ENCODE peak calls at places on chromosomes 2 and 18, in four cellular contexts. P, M, H and J are unnamed samples.

GRCh38 chr2:205524656-205525055 is 157.6 kb upstream of the NRP2 start:
- DNase-seq in P (peak), M (no peak), H (no peak), J (no peak)

GRCh38 chr2:150474326-150475074 is 13.0 kb downstream of the RND3 start:
- DNase-seq in P (no peak), M (no peak), H (no peak), J (no peak)

GRCh38 chr2:235737396-235737795 is 243.6 kb downstream of the AGAP1 start:
- DNase-seq in P (peak), M (no peak), H (no peak), J (no peak)

GRCh38 chr2:166365803-166366420 is 9.8 kb downstream of the SCN9A start:
- DNase-seq in P (no peak), M (no peak), H (no peak), J (no peak)

GRCh38 chr18:34219651-34220050 is 5.1 kb downstream of the NOL4 start:
- DNase-seq in P (no peak), M (no peak), H (no peak), J (no peak)

GRCh38 chr2:64859208-64860161 is 129.7 kb upstream of the SLC1A4 start:
- DNase-seq in P (peak), M (peak), H (peak), J (peak)

GRCh38 chr2:188776634-188777033 is 197.5 kb upstream of the COL3A1 start:
- DNase-seq in P (no peak), M (no peak), H (no peak), J (no peak)

GRCh38 chr18:69564602-69565001 is 163.9 kb downstream of the DOK6 start:
- DNase-seq in P (no peak), M (no peak), H (no peak), J (no peak)

GRCh38 chr2:240795468-240795867 is 24.6 kb downstream of the KIF1A start:
- DNase-seq in P (no peak), M (no peak), H (no peak), J (no peak)

GRCh38 chr18:76844144-76844543 is 21.8 kb downstream of the ZNF236 start:
- DNase-seq in P (no peak), M (no peak), H (no peak), J (no peak)

GRCh38 chr18:3603460-3604259 is 153.7 kb downstream of the TGIF1 start:
- DNase-seq in P (peak), M (no peak), H (no peak), J (no peak)

GRCh38 chr2:148552675-148553331 is 91.7 kb upstream of the EPC2 start:
- DNase-seq in P (no peak), M (no peak), H (no peak), J (no peak)

GRCh38 chr2:3170792-3171455 is 206.7 kb downstream of the EIPR1 start:
- DNase-seq in P (no peak), M (no peak), H (no peak), J (no peak)

GRCh38 chr2:198499539-198499938 is 695.1 kb downstream of the PLCL1 start:
- DNase-seq in P (no peak), M (no peak), H (no peak), J (no peak)

GRCh38 chr2:72026819-72027425 is 120.7 kb downstream of the CYP26B1 start:
- DNase-seq in P (no peak), M (peak), H (no peak), J (no peak)

GRCh38 chr2:72028351-72028995 is 119.2 kb downstream of the CYP26B1 start:
- DNase-seq in P (no peak), M (peak), H (no peak), J (peak)

GRCh38 chr2:72028996-72029395 is 118.7 kb downstream of the CYP26B1 start:
- DNase-seq in P (no peak), M (peak), H (no peak), J (peak)

GRCh38 chr2:72024451-72025175 is 123.0 kb downstream of the CYP26B1 start:
- DNase-seq in P (no peak), M (peak), H (no peak), J (peak)

GRCh38 chr2:72027426-72028161 is 120.1 kb downstream of the CYP26B1 start:
- DNase-seq in P (no peak), M (peak), H (no peak), J (peak)
- TF ChIP-seq CTCF in P (no peak), M (no peak), H (no peak), J (no peak)

GRCh38 chr2:7766302-7766701 is 849.1 kb downstream of the RNF144A start:
- DNase-seq in P (no peak), M (no peak), H (no peak), J (no peak)

GRCh38 chr2:7771781-7772180 is 854.6 kb downstream of the RNF144A start:
- DNase-seq in P (no peak), M (no peak), H (no peak), J (no peak)

GRCh38 chr2:7767902-7768301 is 850.7 kb downstream of the RNF144A start:
- DNase-seq in P (no peak), M (no peak), H (no peak), J (no peak)

GRCh38 chr2:7765236-7765635 is 848.0 kb downstream of the RNF144A start:
- DNase-seq in P (no peak), M (no peak), H (no peak), J (no peak)

DNA sequence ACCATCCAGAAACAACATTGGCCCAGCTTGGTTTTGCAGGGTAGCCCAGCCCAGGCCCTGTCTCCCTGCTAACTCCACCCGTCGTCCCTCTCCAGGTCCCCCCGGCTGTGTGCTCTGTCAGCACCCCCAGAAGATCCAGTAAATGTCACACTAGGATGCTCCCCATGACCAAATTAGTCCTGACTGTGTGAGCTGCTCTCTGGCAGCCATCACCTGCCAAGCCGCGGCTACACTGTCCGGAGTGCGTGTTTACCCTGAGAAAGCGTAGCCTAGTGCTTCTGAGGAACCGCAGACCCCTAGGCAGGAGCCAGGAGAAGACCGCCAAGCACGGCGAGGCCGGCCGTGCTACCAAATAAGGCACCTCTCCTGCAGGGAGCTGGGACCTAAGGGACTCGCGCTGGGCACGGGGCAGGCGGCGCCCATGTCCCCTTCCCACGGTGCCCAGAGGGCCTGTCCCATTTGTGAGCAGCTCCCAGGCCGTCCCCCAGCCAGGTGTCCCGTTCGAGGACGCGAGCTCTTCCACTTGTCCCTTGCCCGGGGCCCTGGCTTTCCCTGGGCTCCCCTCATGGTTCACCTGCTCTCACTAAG is 849.9 kb downstream of the RNF144A start:
- DNase-seq in P (no peak), M (no peak), H (no peak), J (no peak)
- H3K4me3 ChIP-seq in P (no peak), M (no peak), H (no peak), J (no peak)

DNA sequence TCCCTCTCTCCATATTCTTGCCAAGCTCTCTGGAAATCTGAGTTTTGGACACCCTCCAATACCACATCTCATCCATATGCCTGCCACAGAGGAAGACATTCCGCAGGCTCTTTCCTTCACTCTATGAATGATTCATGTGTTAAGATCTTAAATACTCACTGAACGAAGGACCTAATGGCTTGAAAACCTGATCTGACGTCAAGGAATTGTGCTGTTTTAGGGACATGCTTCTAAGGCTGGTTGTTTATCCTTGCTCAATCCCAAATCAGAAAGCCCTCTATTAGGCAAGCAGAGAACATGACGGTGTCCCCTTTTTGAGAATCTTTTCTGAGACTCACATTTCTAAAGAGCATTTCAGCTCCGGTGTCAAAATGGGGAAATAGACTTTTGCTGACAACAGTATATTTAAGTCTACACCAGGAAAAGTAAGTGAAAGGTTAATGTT is 83.7 kb upstream of the GALNT5 start:
- DNase-seq in P (no peak), M (no peak), H (peak), J (no peak)
- H3K27ac ChIP-seq in P (no peak), M (peak), H (peak), J (peak)

DNA sequence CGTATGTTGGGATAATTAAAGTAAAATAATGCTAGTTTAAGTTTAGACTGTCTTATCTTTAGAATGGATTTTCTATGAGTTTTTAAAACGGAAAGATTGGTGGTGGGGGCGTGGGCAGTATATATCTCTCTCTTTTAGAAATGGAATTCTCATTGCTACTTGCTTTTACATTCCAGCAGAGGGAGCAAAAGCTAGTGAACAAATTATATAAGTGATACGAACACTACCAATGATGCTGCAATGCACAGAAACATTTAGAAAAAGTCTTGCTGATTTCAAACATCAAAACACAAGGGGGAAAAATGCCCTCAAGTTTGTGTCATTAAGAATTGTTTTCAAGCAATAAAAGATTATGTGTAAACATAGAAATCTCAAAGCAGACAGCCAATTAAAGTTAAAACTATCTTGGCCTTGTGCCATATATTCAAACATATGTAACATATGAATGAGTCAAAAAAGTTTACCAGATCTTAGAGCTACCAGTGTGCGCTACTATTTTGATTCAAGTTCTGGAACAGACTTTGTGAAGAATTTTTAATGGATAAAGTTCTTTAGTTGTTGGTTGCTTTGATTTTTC is 296.3 kb upstream of the KCNJ3 start:
- DNase-seq in P (no peak), M (no peak), H (peak), J (no peak)
- TF ChIP-seq CTCF in P (peak), M (no peak), H (peak), J (peak)

DNA sequence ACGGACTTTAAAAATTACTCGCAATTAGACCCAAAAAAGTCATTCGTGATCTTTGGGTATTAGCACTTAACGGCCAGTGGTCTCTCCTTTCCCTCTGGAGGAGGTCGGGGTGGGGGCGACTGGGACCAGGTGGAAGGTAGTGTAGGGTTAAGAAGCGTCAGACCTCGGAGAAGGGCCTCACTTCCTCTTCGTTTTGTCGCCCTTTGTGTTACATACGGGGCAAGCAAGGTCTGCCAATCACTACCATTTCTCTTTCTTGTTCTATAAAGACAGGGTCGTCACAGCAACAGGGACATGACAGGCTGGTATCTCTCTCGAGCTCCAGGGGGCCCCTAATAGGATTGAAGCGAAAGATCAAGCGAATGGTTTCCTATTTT is 136.6 kb downstream of the INSIG2 start:
- DNase-seq in P (no peak), M (no peak), H (no peak), J (no peak)
- H3K4me3 ChIP-seq in P (no peak), M (peak), H (no peak), J (no peak)

GRCh38 chr2:128280901-128281321 is 37.8 kb downstream of the HS6ST1 start:
- DNase-seq in P (no peak), M (no peak), H (no peak), J (no peak)
- H3K27ac ChIP-seq in P (no peak), M (no peak), H (no peak), J (no peak)

GRCh38 chr2:222915092-222915957 is 54.5 kb downstream of the ACSL3 start:
- DNase-seq in P (no peak), M (no peak), H (no peak), J (no peak)
- TF ChIP-seq CTCF in P (peak), M (peak), H (peak), J (peak)

GRCh38 chr18:43847164-43848091 is 570.1 kb upstream of the SYT4 start:
- DNase-seq in P (no peak), M (no peak), H (no peak), J (no peak)
- H3K4me3 ChIP-seq in P (no peak), M (no peak), H (no peak), J (no peak)